ENCODE peak calls at places on chromosomes 16 and 17, in ten cellular contexts. F is colonic mucosa; E is T follicular helper cell; O is NCI-H1105; M is T-helper 1 cell; D is fibroblast of the aortic adventitia; B is GM23338; V is Calu3; N is GM12892; J is stimulated activated CD8-positive, alpha-beta memory T cell treated with anti-CD3 and anti-CD28 coated beads, Interleukin-4, amount 100 ng/mL, for 4 hours. L is an unnamed sample.

GRCh38 chr16:19348578-19349315 is 63.2 kb downstream of the CLEC19A start:
- DNase-seq in F (no peak), E (no peak), O (no peak), M (no peak), D (no peak), B (peak), V (no peak), N (no peak), J (no peak), L (no peak)

GRCh38 chr17:1438593-1439083 is 17.4 kb downstream of the CRK start:
- DNase-seq in F (no peak), E (no peak), O (no peak), M (no peak), D (peak), B (no peak), V (no peak), N (no peak), J (no peak), L (no peak)

GRCh38 chr17:17941015-17941414 is 31.2 kb downstream of the TOM1L2 start:
- DNase-seq in F (no peak), E (no peak), O (no peak), M (no peak), D (no peak), B (no peak), V (no peak), N (no peak), J (no peak), L (no peak)

GRCh38 chr16:82801361-82801760 is 174.6 kb downstream of the CDH13 start:
- DNase-seq in F (no peak), E (no peak), O (no peak), M (no peak), D (no peak), B (no peak), V (no peak), N (no peak), J (no peak), L (no peak)

GRCh38 chr16:88926374-88926990 is 50.5 kb downstream of the CBFA2T3 start:
- DNase-seq in F (no peak), E (no peak), O (no peak), M (no peak), D (no peak), B (no peak), V (peak), N (no peak), J (no peak), L (no peak)

GRCh38 chr17:63531022-63531965 is 8.1 kb downstream of the KCNH6 start:
- DNase-seq in F (no peak), E (no peak), O (no peak), M (no peak), D (no peak), B (no peak), V (no peak), N (no peak), J (no peak), L (no peak)

GRCh38 chr16:66204761-66205160 is 161.7 kb upstream of the CDH5 start:
- DNase-seq in F (no peak), E (no peak), O (no peak), M (no peak), D (peak), B (no peak), V (no peak), N (no peak), J (no peak), L (no peak)

GRCh38 chr17:17692353-17693252 is 11.3 kb downstream of the RAI1 start:
- DNase-seq in F (no peak), E (no peak), O (peak), M (no peak), D (no peak), B (no peak), V (no peak), N (no peak), J (no peak), L (no peak)

GRCh38 chr17:63450551-63450950 is 4.4 kb upstream of the CYB561 start:
- DNase-seq in F (no peak), E (no peak), O (no peak), M (no peak), D (no peak), B (no peak), V (no peak), N (no peak), J (no peak), L (no peak)

GRCh38 chr17:40341808-40342574 is 22.5 kb downstream of the GJD3 start:
- DNase-seq in F (peak), E (no peak), O (no peak), M (no peak), D (peak), B (peak), V (peak), N (no peak), J (no peak), L (peak)

GRCh38 chr17:1487939-1488825 is 4.3 kb downstream of the MYO1C start:
- DNase-seq in F (peak), E (peak), O (no peak), M (peak), D (peak), B (peak), V (peak), N (peak), J (no peak), L (peak)

GRCh38 chr17:76382305-76382802 is 2.1 kb upstream of the SPHK1 start:
- DNase-seq in F (no peak), E (no peak), O (no peak), M (no peak), D (no peak), B (peak), V (no peak), N (no peak), J (no peak), L (no peak)

GRCh38 chr17:48054238-48055185 is 6.4 kb downstream of the NFE2L1 start:
- DNase-seq in F (peak), E (no peak), O (peak), M (no peak), D (peak), B (peak), V (no peak), N (no peak), J (no peak), L (no peak)

GRCh38 chr16:27618611-27619380 is 68.9 kb downstream of the KATNIP start:
- DNase-seq in F (no peak), E (no peak), O (no peak), M (no peak), D (peak), B (no peak), V (no peak), N (no peak), J (no peak), L (no peak)

GRCh38 chr16:84821179-84821578 is 1.4 kb downstream of the CRISPLD2 start:
- DNase-seq in F (no peak), E (no peak), O (no peak), M (no peak), D (no peak), B (no peak), V (no peak), N (no peak), J (no peak), L (no peak)

GRCh38 chr17:59746849-59747445 is 39.5 kb downstream of the VMP1 start:
- DNase-seq in F (no peak), E (no peak), O (peak), M (no peak), D (peak), B (peak), V (no peak), N (no peak), J (no peak), L (no peak)

GRCh38 chr16:87924041-87924851 is 12.1 kb downstream of the CA5A start:
- DNase-seq in F (no peak), E (no peak), O (peak), M (no peak), D (no peak), B (no peak), V (no peak), N (peak), J (no peak), L (no peak)

GRCh38 chr17:44628234-44629188 is 27.8 kb upstream of the MEIOC start:
- DNase-seq in F (peak), E (no peak), O (no peak), M (no peak), D (no peak), B (peak), V (no peak), N (no peak), J (no peak), L (no peak)

GRCh38 chr17:16428098-16428882 is 12.9 kb downstream of the TRPV2 start:
- DNase-seq in F (peak), E (no peak), O (peak), M (peak), D (peak), B (peak), V (peak), N (peak), J (no peak), L (peak)

GRCh38 chr16:73051903-73052302 is 4.0 kb upstream of the ZFHX3 start:
- DNase-seq in F (no peak), E (no peak), O (no peak), M (no peak), D (peak), B (no peak), V (no peak), N (no peak), J (no peak), L (no peak)

GRCh38 chr16:13391337-13391736 is 489.9 kb downstream of the SHISA9 start:
- DNase-seq in F (no peak), E (no peak), O (no peak), M (no peak), D (no peak), B (no peak), V (no peak), N (no peak), J (no peak), L (no peak)

GRCh38 chr17:81582341-81582740 is 30.2 kb upstream of the FAAP100 start:
- DNase-seq in F (no peak), E (no peak), O (no peak), M (no peak), D (peak), B (no peak), V (no peak), N (no peak), J (no peak), L (no peak)

GRCh38 chr17:37500378-37500777 is 10.7 kb downstream of the DUSP14 start:
- DNase-seq in F (no peak), E (no peak), O (no peak), M (no peak), D (no peak), B (no peak), V (no peak), N (no peak), J (no peak), L (no peak)

GRCh38 chr17:68385490-68386215 is 71.6 kb downstream of the WIPI1 start:
- DNase-seq in F (no peak), E (no peak), O (no peak), M (no peak), D (no peak), B (no peak), V (no peak), N (no peak), J (no peak), L (no peak)

GRCh38 chr17:37818689-37819088 is 73.8 kb upstream of the HNF1B start:
- DNase-seq in F (peak), E (no peak), O (no peak), M (no peak), D (no peak), B (no peak), V (peak), N (no peak), J (no peak), L (no peak)

GRCh38 chr17:45218895-45219661 is 2.6 kb upstream of the FMNL1 start:
- DNase-seq in F (peak), E (peak), O (peak), M (peak), D (peak), B (peak), V (peak), N (no peak), J (peak), L (peak)

GRCh38 chr16:19478505-19478904 is 43.4 kb downstream of the GDE1 start:
- DNase-seq in F (no peak), E (no peak), O (no peak), M (no peak), D (no peak), B (no peak), V (no peak), N (no peak), J (no peak), L (no peak)

L was measured in effector CD8-positive, alpha-beta T cell.